ENCODE peak calls at places on chromosomes 4 and X, in five cellular contexts. One of them, this sample, is unnamed.

GRCh38 chr4:137531951-137532868 is at the start of gene PCDH18:
- DNase-seq in H9: peak; percentile 91
- DNase-seq in trophoblast cell: no peak
- DNase-seq in neuronal stem cell: peak; percentile 92
- DNase-seq in H1: peak; percentile 54
- DNase-seq in this sample: peak; percentile 97

GRCh38 chr4:139556071-139556734 is at the start of gene SETD7:
- DNase-seq in H9: peak; percentile 88
- DNase-seq in trophoblast cell: peak; percentile 80
- DNase-seq in neuronal stem cell: peak; percentile 58
- DNase-seq in H1: peak; percentile 59
- DNase-seq in this sample: peak; percentile 87

GRCh38 chr4:95360911-95361695 is 187.7 kb downstream of the UNC5C start:
- DNase-seq in H9: no peak
- DNase-seq in trophoblast cell: no peak
- DNase-seq in neuronal stem cell: no peak
- DNase-seq in H1: no peak
- DNase-seq in this sample: no peak

GRCh38 chr4:163701915-163702314 is 207.4 kb downstream of the TMA16 start:
- DNase-seq in H9: no peak
- DNase-seq in trophoblast cell: no peak
- DNase-seq in neuronal stem cell: no peak
- DNase-seq in H1: no peak
- DNase-seq in this sample: peak; percentile 76

GRCh38 chr4:41384992-41385391 is 128.3 kb downstream of the UCHL1 start:
- DNase-seq in H9: no peak
- DNase-seq in trophoblast cell: no peak
- DNase-seq in neuronal stem cell: no peak
- DNase-seq in H1: no peak
- DNase-seq in this sample: no peak

GRCh38 chrX:39152106-39152649 is 350.9 kb downstream of the MID1IP1 start:
- DNase-seq in H9: peak; percentile 76
- DNase-seq in trophoblast cell: no peak
- DNase-seq in neuronal stem cell: peak; percentile 18
- DNase-seq in H1: no peak
- DNase-seq in this sample: peak; percentile 12

GRCh38 chr4:111630705-111631104 is 514.5 kb upstream of the FAM241A start:
- DNase-seq in H9: no peak
- DNase-seq in trophoblast cell: no peak
- DNase-seq in neuronal stem cell: no peak
- DNase-seq in H1: no peak
- DNase-seq in this sample: peak; percentile 53

GRCh38 chrX:100995469-100995868 is 26.0 kb downstream of the ARL13A start:
- DNase-seq in H9: no peak
- DNase-seq in trophoblast cell: peak; percentile 9
- DNase-seq in neuronal stem cell: no peak
- DNase-seq in H1: no peak
- DNase-seq in this sample: peak; percentile 84

GRCh38 chr4:26235500-26235899 is 85.3 kb upstream of the RBPJ start:
- DNase-seq in H9: no peak
- DNase-seq in trophoblast cell: no peak
- DNase-seq in neuronal stem cell: no peak
- DNase-seq in H1: no peak
- DNase-seq in this sample: peak; percentile 71

GRCh38 chr4:126124817-126125216 is 810.1 kb downstream of the FAT4 start:
- DNase-seq in H9: no peak
- DNase-seq in trophoblast cell: no peak
- DNase-seq in neuronal stem cell: no peak
- DNase-seq in H1: no peak
- DNase-seq in this sample: no peak

GRCh38 chr4:147157860-147158701 is 212.4 kb upstream of the TTC29 start:
- DNase-seq in H9: peak; percentile 68
- DNase-seq in trophoblast cell: no peak
- DNase-seq in neuronal stem cell: peak; percentile 49
- DNase-seq in H1: no peak
- DNase-seq in this sample: peak; percentile 44

GRCh38 chr4:161822174-161822573 is 341.6 kb downstream of the FSTL5 start:
- DNase-seq in H9: no peak
- DNase-seq in trophoblast cell: no peak
- DNase-seq in neuronal stem cell: no peak
- DNase-seq in H1: no peak
- DNase-seq in this sample: no peak

GRCh38 chr4:10180927-10181744 is 64.5 kb upstream of the WDR1 start:
- DNase-seq in H9: no peak
- DNase-seq in trophoblast cell: no peak
- DNase-seq in neuronal stem cell: no peak
- DNase-seq in H1: no peak
- DNase-seq in this sample: no peak

DNA sequence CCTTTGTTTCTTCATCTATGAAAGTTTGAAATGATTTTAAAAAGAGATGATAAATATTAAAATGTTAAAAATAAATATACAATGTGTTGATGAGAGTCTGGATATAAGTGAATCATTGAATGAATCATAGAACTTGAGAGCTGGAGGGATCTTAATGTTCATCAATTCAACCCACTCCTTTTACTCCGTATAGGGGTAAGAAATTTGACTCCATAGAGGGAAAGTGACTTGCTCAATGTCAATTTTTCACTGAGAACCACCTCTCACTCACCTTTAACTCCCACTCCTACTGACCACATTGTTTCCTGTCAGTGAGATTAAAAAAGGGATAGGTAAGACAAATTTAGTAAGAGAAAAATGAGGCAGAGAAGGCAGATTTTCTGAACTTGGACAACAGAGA is 557.2 kb upstream of the GRIA3 start:
- DNase-seq in H9: no peak
- DNase-seq in trophoblast cell: no peak
- DNase-seq in neuronal stem cell: no peak
- DNase-seq in H1: no peak
- DNase-seq in this sample: no peak
- H2BK12ac ChIP-seq in H9: no peak overlapping the region
- H2BK12ac ChIP-seq in trophoblast cell: no peak overlapping the region
- H2BK12ac ChIP-seq in neuronal stem cell: no peak overlapping the region
- H2BK12ac ChIP-seq in H1: no peak overlapping the region
- H2BK12ac ChIP-seq in this sample: no peak overlapping the region

DNA sequence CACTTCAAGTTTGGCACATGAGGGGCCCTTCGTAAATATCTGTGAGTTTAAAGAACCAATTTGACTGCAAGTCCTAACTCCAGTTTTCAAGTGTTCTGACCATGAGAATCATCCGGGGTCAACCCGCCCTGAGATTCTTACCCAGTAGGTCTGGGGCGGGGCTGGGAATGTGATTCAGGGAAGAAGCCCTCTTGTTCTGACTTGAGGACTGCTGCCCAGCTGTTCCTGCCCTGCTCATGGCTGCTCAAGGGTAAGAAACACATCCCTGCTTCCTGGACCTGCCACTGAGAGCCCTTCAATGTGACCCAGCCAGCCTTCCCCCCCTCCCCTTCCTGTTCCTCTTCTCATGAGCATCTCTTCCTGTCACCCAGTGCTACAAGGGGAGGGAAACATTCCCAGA is 92.7 kb upstream of the PGRMC2 start:
- DNase-seq in H9: no peak
- DNase-seq in trophoblast cell: no peak
- DNase-seq in neuronal stem cell: no peak
- DNase-seq in H1: no peak
- DNase-seq in this sample: no peak
- H3K18ac ChIP-seq in H9: no peak overlapping the region
- H3K18ac ChIP-seq in trophoblast cell: no peak overlapping the region
- H3K18ac ChIP-seq in neuronal stem cell: no peak overlapping the region
- H3K18ac ChIP-seq in H1: no peak overlapping the region
- H3K18ac ChIP-seq in this sample: peak overlapping the region; percentile 79

DNA sequence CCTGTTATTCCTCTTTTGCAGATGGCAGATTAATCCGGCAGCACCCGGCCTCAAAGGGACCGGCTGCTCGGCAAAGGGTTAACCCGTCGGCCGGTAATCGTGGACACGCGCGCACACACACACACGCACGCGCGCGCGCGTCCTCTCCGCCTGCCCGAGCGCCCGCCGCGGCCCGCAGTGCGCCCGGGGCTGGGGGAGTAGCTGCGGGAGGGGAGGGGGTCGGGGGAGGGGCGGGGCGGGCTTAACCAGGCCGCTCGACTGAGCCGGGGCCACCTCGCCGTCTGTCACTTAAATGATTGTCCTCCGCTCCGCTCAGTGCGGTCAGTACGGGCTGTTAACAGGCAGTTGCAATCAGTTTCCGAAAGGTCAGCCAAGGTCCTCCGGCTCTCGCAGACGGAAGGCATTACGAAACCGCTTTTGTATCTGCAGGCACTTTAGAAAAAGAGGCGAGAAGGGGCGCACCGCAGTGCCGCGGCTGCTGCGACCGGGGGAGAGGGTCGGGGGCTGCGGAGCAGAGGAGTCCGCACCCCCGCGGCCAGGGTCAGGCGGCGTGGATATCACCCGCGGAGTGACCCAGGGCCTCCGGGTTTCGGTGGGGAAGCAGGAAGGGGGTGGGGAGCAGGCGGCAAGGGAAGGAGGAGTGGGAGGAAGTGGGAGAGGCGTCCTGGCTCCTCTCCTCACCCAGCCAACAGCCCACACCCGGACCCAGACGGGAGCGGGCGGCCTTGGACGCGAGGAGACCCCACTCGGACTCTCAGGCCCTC is 57.3 kb upstream of the BCOR start:
- DNase-seq in H9: peak; percentile 75
- DNase-seq in trophoblast cell: peak; percentile 68
- DNase-seq in neuronal stem cell: no peak
- DNase-seq in H1: no peak
- DNase-seq in this sample: peak; percentile 77
- H3K9me3 ChIP-seq in H9: no peaks in the 10 kb centered on the region
- H3K9me3 ChIP-seq in trophoblast cell: no peaks in the 10 kb centered on the region
- H3K9me3 ChIP-seq in neuronal stem cell: no peaks in the 10 kb centered on the region
- H3K9me3 ChIP-seq in H1: no peaks in the 10 kb centered on the region
- H3K9me3 ChIP-seq in this sample: no peaks in the 10 kb centered on the region

GRCh38 chrX:103498786-103499185 is 20.5 kb downstream of the RAB40A start:
- DNase-seq in H9: no peak
- DNase-seq in trophoblast cell: no peak
- DNase-seq in neuronal stem cell: no peak
- DNase-seq in H1: no peak
- DNase-seq in this sample: no peak
- H2BK12ac ChIP-seq in H9: no peak overlapping the region
- H2BK12ac ChIP-seq in trophoblast cell: no peak overlapping the region
- H2BK12ac ChIP-seq in neuronal stem cell: no peak overlapping the region
- H2BK12ac ChIP-seq in H1: no peak overlapping the region
- H2BK12ac ChIP-seq in this sample: no peak overlapping the region

GRCh38 chrX:2708016-2708415 is 16.9 kb downstream of the CD99 start:
- DNase-seq in H9: no peak
- DNase-seq in trophoblast cell: no peak
- DNase-seq in neuronal stem cell: no peak
- DNase-seq in H1: no peak
- DNase-seq in this sample: peak; percentile 46
- H3K18ac ChIP-seq in H9: no peak overlapping the region
- H3K18ac ChIP-seq in trophoblast cell: peak overlapping the region; percentile 39
- H3K18ac ChIP-seq in neuronal stem cell: no peak overlapping the region
- H3K18ac ChIP-seq in H1: peak overlapping the region; percentile 29
- H3K18ac ChIP-seq in this sample: peak overlapping the region; percentile 63

GRCh38 chr4:92252846-92253245 is 50.9 kb upstream of the GRID2 start:
- DNase-seq in H9: no peak
- DNase-seq in trophoblast cell: no peak
- DNase-seq in neuronal stem cell: no peak
- DNase-seq in H1: no peak
- DNase-seq in this sample: no peak
- H3K9me3 ChIP-seq in H9: peaks cover 57% of the 10 kb centered on the region
- H3K9me3 ChIP-seq in trophoblast cell: peaks cover 9% of the 10 kb centered on the region
- H3K9me3 ChIP-seq in neuronal stem cell: peaks cover 5% of the 10 kb centered on the region
- H3K9me3 ChIP-seq in H1: peaks cover 85% of the 10 kb centered on the region
- H3K9me3 ChIP-seq in this sample: no peaks in the 10 kb centered on the region

This sample was measured in mesenchymal stem cell.